ENCODE peak calls at places on chromosomes 11 and 22, in four cellular contexts. M is SK-N-SH, W is K562, H is H1. C is an unnamed sample.

GRCh38 chr11:28878025-28878424 is 769.8 kb downstream of the METTL15 start:
- DNase-seq in H (no peak), M (no peak), W (no peak), C (no peak)

GRCh38 chr11:79371152-79371551 is 69.7 kb downstream of the TENM4 start:
- DNase-seq in H (no peak), W (no peak), M (no peak), C (no peak)

GRCh38 chr11:87176044-87176443 is 138.3 kb downstream of the TMEM135 start:
- DNase-seq in M (no peak), W (no peak), H (no peak), C (no peak)

GRCh38 chr11:125410091-125410490 is 86.0 kb downstream of the FEZ1 start:
- DNase-seq in H (peak), M (peak), W (no peak), C (peak)

GRCh38 chr11:13333456-13333957 is 55.9 kb downstream of the BMAL1 start:
- DNase-seq in W (no peak), M (no peak), H (no peak), C (no peak)

GRCh38 chr11:8934735-8935478 is 2.2 kb upstream of the C11orf16 start:
- DNase-seq in H (no peak), M (no peak), W (no peak), C (no peak)

GRCh38 chr11:94314064-94314463 is 9.7 kb downstream of the IZUMO1R start:
- DNase-seq in W (no peak), H (no peak), M (no peak), C (no peak)

GRCh38 chr11:62923634-62924411 is 2.7 kb upstream of the CHRM1 start:
- DNase-seq in W (peak), M (no peak), H (peak), C (no peak)

GRCh38 chr11:92638678-92639077 is 330.8 kb upstream of the MTNR1B start:
- DNase-seq in H (no peak), W (no peak), M (no peak), C (no peak)

GRCh38 chr11:62680825-62681240 is 2.0 kb upstream of the UBXN1 start:
- DNase-seq in W (peak), M (peak), H (no peak), C (no peak)

GRCh38 chr11:40537734-40538133 is 921.7 kb downstream of the LRRC4C start:
- DNase-seq in W (no peak), H (no peak), M (no peak), C (no peak)

GRCh38 chr11:66317766-66318575 is 1.1 kb upstream of the CD248 start:
- DNase-seq in H (no peak), M (peak), W (no peak), C (peak)
- TF ChIP-seq TEAD4 in H (no peak), M (no peak), W (no peak), C (no peak)

GRCh38 chr22:28413612-28414011 is 266.0 kb downstream of the TTC28 start:
- DNase-seq in W (no peak), M (no peak), H (no peak), C (no peak)
- TF ChIP-seq TEAD4 in W (no peak), M (no peak), H (no peak), C (no peak)

GRCh38 chr11:122977455-122978302 is 4.0 kb downstream of the BSX start:
- DNase-seq in M (peak), W (no peak), H (peak), C (peak)

GRCh38 chr11:122981388-122982264 is at the start of gene BSX:
- DNase-seq in H (peak), W (peak), M (no peak), C (peak)

GRCh38 chr11:122978303-122978620 is 3.4 kb downstream of the BSX start:
- DNase-seq in H (peak), W (no peak), M (no peak), C (no peak)

GRCh38 chr11:122979103-122979814 is 2.4 kb downstream of the BSX start:
- DNase-seq in W (no peak), M (no peak), H (peak), C (peak)

DNA sequence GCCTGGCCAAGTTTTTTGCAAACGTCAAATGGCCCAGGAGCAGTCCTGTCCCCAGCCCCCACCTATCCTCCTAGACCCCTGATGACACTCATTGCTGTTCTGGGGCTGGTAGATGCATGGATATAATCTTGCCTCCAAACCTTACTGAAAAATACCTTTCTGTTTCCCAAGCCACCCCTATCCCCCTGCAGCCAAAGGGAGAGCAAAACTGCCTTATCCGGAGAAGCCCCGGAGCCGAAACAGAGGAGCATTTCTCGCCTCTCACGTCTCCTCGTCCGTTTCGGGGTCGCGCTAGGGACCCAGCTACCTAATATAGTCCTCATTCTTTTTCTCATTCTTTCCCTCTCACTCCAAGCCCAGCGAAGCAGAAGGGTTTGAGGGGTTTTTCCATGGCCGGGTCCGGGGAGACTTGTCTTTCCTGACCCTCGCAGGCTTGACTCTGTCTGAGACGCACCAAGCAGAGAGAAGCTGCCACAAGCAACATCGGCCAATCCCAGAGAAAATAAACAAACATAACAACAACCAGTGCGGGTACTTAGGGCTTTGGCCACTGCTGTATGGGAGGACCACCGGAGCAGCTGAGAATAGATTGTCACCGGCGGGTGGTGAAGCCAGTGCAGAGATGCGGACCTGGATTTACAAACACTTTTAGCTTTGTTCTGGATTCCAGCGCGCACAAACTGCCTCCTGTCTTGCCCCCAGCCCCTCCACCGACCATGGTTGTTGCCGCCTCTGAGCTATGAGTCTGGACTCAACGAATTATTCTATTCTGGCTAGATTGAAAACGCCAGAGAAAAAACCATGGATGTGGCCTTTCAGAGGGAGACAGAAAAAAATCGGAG is 1.6 kb downstream of the BSX start:
- DNase-seq in M (no peak), W (no peak), H (peak), C (peak)
- TF ChIP-seq TEAD4 in M (no peak), W (no peak), H (no peak), C (no peak)

GRCh38 chr11:1259561-1259960 is 36.7 kb downstream of the MUC5B start:
- DNase-seq in H (no peak), W (no peak), M (no peak), C (no peak)
- TF ChIP-seq TEAD4 in H (no peak), W (no peak), M (no peak), C (no peak)

GRCh38 chr11:3155691-3156258 is 9.3 kb downstream of the OSBPL5 start:
- DNase-seq in H (no peak), M (peak), W (no peak), C (no peak)

GRCh38 chr11:3153291-3153861 is 11.7 kb downstream of the OSBPL5 start:
- DNase-seq in W (no peak), M (no peak), H (no peak), C (no peak)

GRCh38 chr11:3155216-3155615 is 9.9 kb downstream of the OSBPL5 start:
- DNase-seq in H (no peak), W (no peak), M (no peak), C (no peak)

GRCh38 chr11:3152471-3153110 is 12.5 kb downstream of the OSBPL5 start:
- DNase-seq in M (no peak), W (no peak), H (no peak), C (no peak)

GRCh38 chr11:3154001-3154599 is 11.0 kb downstream of the OSBPL5 start:
- DNase-seq in M (no peak), W (peak), H (no peak), C (no peak)
- TF ChIP-seq TEAD4 in M (no peak), W (no peak), H (no peak), C (no peak)

GRCh38 chr11:77136074-77136473 is 8.0 kb downstream of the MYO7A start:
- DNase-seq in H (no peak), M (no peak), W (no peak), C (no peak)
- TF ChIP-seq TEAD4 in H (no peak), M (no peak), W (no peak), C (no peak)

GRCh38 chr11:119266517-119267255 is 50.2 kb downstream of the MCAM start:
- DNase-seq in M (no peak), W (no peak), H (no peak), C (no peak)
- TF ChIP-seq TEAD4 in M (no peak), W (no peak), H (no peak), C (no peak)

DNA sequence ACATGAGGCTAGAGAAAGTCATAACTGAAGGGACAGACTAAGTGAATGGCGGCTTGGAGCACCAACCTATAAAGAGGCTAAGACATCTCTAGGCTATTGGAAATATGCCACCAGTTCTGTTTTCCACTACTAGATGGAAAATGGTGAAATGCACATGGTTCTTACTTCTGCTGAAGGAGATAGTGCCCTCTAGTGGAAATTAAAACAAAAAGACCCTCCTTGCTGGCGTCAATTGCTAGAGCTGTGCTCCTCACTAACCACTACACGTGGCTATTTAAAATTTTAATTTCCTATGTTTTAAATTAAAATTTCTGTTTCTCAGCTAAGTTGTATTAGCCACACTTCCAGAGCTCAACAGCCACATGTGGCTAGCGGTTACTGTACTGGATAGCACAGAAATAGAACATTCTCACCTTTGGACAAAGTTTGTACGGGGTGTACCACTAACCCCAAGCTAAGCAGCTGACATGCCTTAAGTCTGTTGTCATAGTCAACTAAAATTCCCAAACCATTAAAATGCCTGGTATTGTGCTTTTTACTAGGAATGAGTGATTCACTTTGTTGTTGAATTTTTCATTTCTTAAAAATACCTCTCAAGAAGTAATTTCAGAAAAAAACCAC is 34.1 kb upstream of the CALCA start:
- DNase-seq in W (peak), H (no peak), M (peak), C (no peak)
- TF ChIP-seq TEAD4 in W (no peak), H (no peak), M (no peak), C (no peak)

GRCh38 chr11:35927730-35928129 is 16.1 kb upstream of the LDLRAD3 start:
- DNase-seq in M (no peak), W (no peak), H (no peak), C (no peak)
- TF ChIP-seq TEAD4 in M (no peak), W (no peak), H (no peak), C (no peak)

GRCh38 chr11:72683782-72684200 is 9.6 kb upstream of the PDE2A start:
- DNase-seq in M (peak), H (peak), W (peak), C (peak)
- TF ChIP-seq TEAD4 in M (no peak), H (no peak), W (no peak), C (no peak)

C was measured in WTC11.